ENCODE peak calls at places on chromosomes 1 and 21, in six cellular contexts. J, H, C, Y, V and R are unnamed samples. For H3K9me3, the result is how much of the 10 kb centered on the place peaks cover.

GRCh38 chr1:221611930-221612777 is 129.7 kb downstream of the DUSP10 start:
- DNase-seq in J (peak), H (peak), C (peak), Y (peak), V (peak), R (peak)

GRCh38 chr1:186435336-186435735 is 25.6 kb downstream of the PDC start:
- DNase-seq in J (peak), H (no peak), C (no peak), Y (no peak), V (no peak), R (no peak)

GRCh38 chr21:42299324-42300044 is 15.7 kb downstream of the TFF3 start:
- DNase-seq in J (no peak), H (no peak), C (no peak), Y (no peak), V (no peak), R (no peak)

GRCh38 chr1:230825061-230825803 is 43.1 kb downstream of the C1orf198 start:
- DNase-seq in J (peak), H (peak), C (peak), Y (peak), V (no peak), R (peak)

GRCh38 chr21:44657635-44658183 is at the start of gene KRTAP12-3:
- DNase-seq in J (no peak), H (no peak), C (no peak), Y (no peak), V (peak), R (no peak)

GRCh38 chr21:38945536-38946245 is 140.0 kb downstream of the ETS2 start:
- DNase-seq in J (no peak), H (peak), C (no peak), Y (peak), V (peak), R (no peak)

GRCh38 chr1:27349784-27350672 is 8.2 kb downstream of the SYTL1 start:
- DNase-seq in J (peak), H (peak), C (peak), Y (peak), V (peak), R (no peak)

GRCh38 chr1:11518791-11519628 is 40.1 kb downstream of the DISP3 start:
- DNase-seq in J (no peak), H (no peak), C (no peak), Y (no peak), V (peak), R (no peak)

GRCh38 chr1:17016317-17016661 is 4.6 kb upstream of the ATP13A2 start:
- DNase-seq in J (peak), H (no peak), C (no peak), Y (peak), V (no peak), R (no peak)

GRCh38 chr1:43284065-43284464 is 1.3 kb downstream of the C1orf210 start:
- DNase-seq in J (no peak), H (no peak), C (no peak), Y (no peak), V (no peak), R (no peak)

GRCh38 chr1:157288006-157288405 is 149.8 kb upstream of the ETV3 start:
- DNase-seq in J (no peak), H (no peak), C (no peak), Y (no peak), V (no peak), R (no peak)

GRCh38 chr1:211920141-211920572 is 89.6 kb upstream of the LPGAT1 start:
- DNase-seq in J (peak), H (no peak), C (no peak), Y (peak), V (no peak), R (no peak)

GRCh38 chr1:1360511-1361169 is 2.3 kb upstream of the MXRA8 start:
- DNase-seq in J (peak), H (peak), C (peak), Y (peak), V (no peak), R (peak)

GRCh38 chr1:2451744-2452582 is 24.1 kb upstream of the PLCH2 start:
- DNase-seq in J (peak), H (peak), C (peak), Y (peak), V (no peak), R (peak)

GRCh38 chr1:101311146-101311892 is 74.5 kb downstream of the S1PR1 start:
- DNase-seq in J (no peak), H (no peak), C (no peak), Y (no peak), V (no peak), R (no peak)

GRCh38 chr1:188228623-188229022 is 1399.9 kb downstream of the PLA2G4A start:
- DNase-seq in J (no peak), H (no peak), C (no peak), Y (peak), V (no peak), R (no peak)

GRCh38 chr1:204041232-204041767 is 31.6 kb upstream of the SOX13 start:
- DNase-seq in J (peak), H (no peak), C (no peak), Y (no peak), V (no peak), R (no peak)

GRCh38 chr1:205301220-205301821 is 20.2 kb downstream of the NUAK2 start:
- DNase-seq in J (peak), H (peak), C (peak), Y (peak), V (peak), R (no peak)

GRCh38 chr1:41695118-41695517 is 210.6 kb upstream of the EDN2 start:
- DNase-seq in J (peak), H (no peak), C (no peak), Y (no peak), V (no peak), R (no peak)

GRCh38 chr1:154747841-154748766 is 122.0 kb downstream of the KCNN3 start:
- DNase-seq in J (peak), H (no peak), C (peak), Y (peak), V (peak), R (no peak)

GRCh38 chr1:91884459-91885290 is 1.3 kb downstream of the TGFBR3 start:
- DNase-seq in J (peak), H (peak), C (peak), Y (peak), V (peak), R (no peak)

GRCh38 chr1:39243302-39243701 is 38.8 kb downstream of the MACF1 start:
- DNase-seq in J (no peak), H (no peak), C (no peak), Y (no peak), V (no peak), R (no peak)

GRCh38 chr1:189662190-189662589 is 815.5 kb downstream of the BRINP3 start:
- DNase-seq in J (no peak), H (no peak), C (no peak), Y (no peak), V (no peak), R (no peak)

GRCh38 chr1:225736651-225737097 is 41.0 kb upstream of the SRP9 start:
- DNase-seq in J (peak), H (no peak), C (no peak), Y (peak), V (no peak), R (no peak)

GRCh38 chr1:214514032-214514818 is 37.2 kb downstream of the PTPN14 start:
- DNase-seq in J (peak), H (no peak), C (no peak), Y (peak), V (no peak), R (no peak)

GRCh38 chr21:17370263-17370662 is 142.6 kb upstream of the CXADR start:
- DNase-seq in J (no peak), H (no peak), C (peak), Y (no peak), V (no peak), R (no peak)

GRCh38 chr1:14599173-14599754 is 779 bp downstream of the KAZN start:
- DNase-seq in J (peak), H (no peak), C (peak), Y (no peak), V (no peak), R (no peak)

GRCh38 chr1:67831850-67832513 is 1.3 kb downstream of the GNG12 start:
- DNase-seq in J (peak), H (peak), C (peak), Y (peak), V (peak), R (no peak)

GRCh38 chr1:244214009-244214967 is 163.2 kb downstream of the ZBTB18 start:
- DNase-seq in J (no peak), H (peak), C (peak), Y (peak), V (no peak), R (no peak)

GRCh38 chr1:164937297-164937696 is 378.3 kb downstream of the PBX1 start:
- DNase-seq in J (no peak), H (no peak), C (no peak), Y (no peak), V (no peak), R (no peak)

GRCh38 chr1:183106166-183106565 is 79.9 kb upstream of the LAMC2 start:
- DNase-seq in J (no peak), H (no peak), C (no peak), Y (peak), V (no peak), R (no peak)

GRCh38 chr1:233005703-233006102 is 55.3 kb downstream of the NTPCR start:
- DNase-seq in J (peak), H (peak), C (no peak), Y (no peak), V (no peak), R (no peak)

GRCh38 chr1:235703516-235703915 is 53.9 kb upstream of the GNG4 start:
- DNase-seq in J (peak), H (peak), C (no peak), Y (peak), V (no peak), R (peak)

GRCh38 chr1:225554216-225554812 is 98.6 kb downstream of the ENAH start:
- DNase-seq in J (peak), H (peak), C (peak), Y (peak), V (no peak), R (no peak)

GRCh38 chr1:31507221-31507620 is 69.1 kb upstream of the TINAGL1 start:
- DNase-seq in J (no peak), H (no peak), C (no peak), Y (no peak), V (no peak), R (no peak)

GRCh38 chr1:225143001-225143400 is 213.5 kb downstream of the DNAH14 start:
- DNase-seq in J (no peak), H (no peak), C (no peak), Y (no peak), V (no peak), R (no peak)

GRCh38 chr1:24489674-24490073 is 13.0 kb upstream of the RCAN3 start:
- DNase-seq in J (no peak), H (no peak), C (no peak), Y (no peak), V (no peak), R (no peak)

GRCh38 chr1:243227596-243227995 is 27.5 kb downstream of the CEP170 start:
- DNase-seq in J (no peak), H (no peak), C (no peak), Y (no peak), V (no peak), R (no peak)

GRCh38 chr1:192086643-192087042 is 71.6 kb upstream of the RGS18 start:
- DNase-seq in J (no peak), H (no peak), C (peak), Y (no peak), V (no peak), R (no peak)

GRCh38 chr1:114479134-114479533 is 31.9 kb downstream of the TRIM33 start:
- DNase-seq in J (no peak), H (no peak), C (no peak), Y (no peak), V (no peak), R (no peak)

GRCh38 chr1:114485286-114485685 is 25.7 kb downstream of the TRIM33 start:
- DNase-seq in J (peak), H (no peak), C (no peak), Y (peak), V (no peak), R (no peak)

GRCh38 chr1:114482585-114482984 is 28.4 kb downstream of the TRIM33 start:
- DNase-seq in J (no peak), H (no peak), C (no peak), Y (no peak), V (no peak), R (no peak)
- H3K9me3 ChIP-seq in J (under half), H (under half), C (under half), Y (under half), V (under half), R (under half)

DNA sequence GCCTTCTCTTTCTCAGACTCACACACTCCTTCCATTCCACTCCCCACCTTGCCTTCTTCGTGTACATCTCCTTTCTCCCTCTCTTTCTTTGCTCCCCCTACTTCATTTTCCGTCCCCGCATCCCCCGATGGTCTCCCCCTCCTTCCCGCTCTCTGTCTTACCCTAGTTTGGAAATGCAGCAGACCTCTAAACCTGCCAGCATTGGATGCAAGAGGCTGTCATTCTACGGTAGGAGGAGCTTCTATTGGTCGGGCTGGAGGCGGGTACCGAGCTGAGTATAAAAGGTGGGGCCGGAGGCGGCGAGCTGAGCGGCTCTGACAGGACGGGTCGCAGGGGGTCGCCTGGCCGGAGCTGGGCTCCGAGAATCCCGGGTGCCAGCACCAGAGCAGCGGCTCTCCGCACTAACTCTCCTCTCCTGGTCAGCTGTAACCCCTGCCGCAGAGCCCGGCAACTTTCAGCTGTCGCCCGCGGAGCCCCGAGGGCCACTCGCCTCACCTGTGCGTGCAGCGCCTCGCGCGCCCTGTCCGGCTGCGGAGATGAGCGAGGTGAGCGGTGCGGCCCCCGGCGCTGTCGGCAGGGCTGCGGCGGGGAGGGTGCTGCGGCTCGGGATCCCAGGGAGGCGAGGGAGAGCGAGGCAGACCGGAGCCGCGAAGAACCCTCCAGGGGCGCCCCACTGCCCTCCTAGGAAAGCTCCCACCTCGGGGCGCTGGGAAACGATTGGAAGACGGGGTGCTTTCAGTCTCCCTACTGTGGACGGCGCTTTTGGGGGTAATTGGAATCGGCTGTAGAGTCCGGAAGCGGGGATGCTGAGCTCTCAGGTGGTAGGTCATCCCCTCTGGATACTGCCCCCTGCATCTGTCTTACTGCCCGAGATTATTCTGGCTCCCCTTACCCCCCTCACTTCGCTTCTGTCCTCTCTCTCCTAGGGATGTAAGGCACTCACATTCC is at the start of gene PCP4L1:
- DNase-seq in J (peak), H (no peak), C (peak), Y (peak), V (peak), R (no peak)
- H3K9me3 ChIP-seq in J (under half), H (under half), C (under half), Y (under half), V (under half), R (under half)

GRCh38 chr1:174204697-174205308 is 45.5 kb downstream of the RABGAP1L start:
- DNase-seq in J (no peak), H (no peak), C (no peak), Y (no peak), V (no peak), R (no peak)
- H3K9me3 ChIP-seq in J (under half), H (under half), C (under half), Y (under half), V (under half), R (under half)

DNA sequence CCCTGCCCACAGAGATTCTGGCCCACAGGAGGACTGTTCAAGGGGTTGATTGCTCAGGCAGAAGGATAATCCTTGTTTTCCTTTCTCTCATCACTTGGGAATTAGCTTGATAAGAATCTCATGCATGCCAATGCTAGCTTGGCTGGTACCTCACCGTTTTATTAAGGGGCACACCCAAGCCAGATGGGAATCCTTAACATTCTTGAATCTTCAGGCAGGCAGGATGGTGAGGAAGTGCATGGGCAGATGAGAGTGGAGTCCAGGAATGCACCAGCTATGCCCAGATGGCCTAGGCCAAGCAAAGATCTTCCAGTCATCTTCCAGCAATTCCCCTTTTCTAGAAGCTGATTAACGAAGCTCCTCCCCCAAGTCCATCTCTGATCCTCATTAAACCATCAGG is 4.1 kb upstream of the LCE7A start:
- DNase-seq in J (peak), H (no peak), C (no peak), Y (no peak), V (no peak), R (no peak)
- H3K9me3 ChIP-seq in J (under half), H (under half), C (under half), Y (under half), V (under half), R (under half)

DNA sequence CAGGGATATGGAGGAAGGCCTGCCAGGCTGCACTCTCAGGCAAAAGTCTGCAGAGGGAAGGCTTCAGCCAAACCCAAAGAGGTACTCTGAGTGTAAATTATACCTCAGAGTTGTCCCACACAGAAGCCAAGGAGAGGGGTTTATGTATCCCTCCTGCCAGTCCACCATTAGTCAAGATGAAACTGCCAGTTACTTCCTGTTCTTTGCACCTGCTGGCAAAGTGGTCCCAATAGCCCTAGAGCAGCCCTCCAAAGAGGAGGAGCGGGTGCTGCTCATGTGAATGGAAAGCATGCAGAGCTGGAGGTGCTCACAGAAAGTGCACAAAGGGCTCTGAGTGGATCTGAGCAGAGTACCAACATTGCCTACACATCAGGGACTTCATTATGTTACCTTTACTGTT is 37.1 kb upstream of the MCOLN3 start:
- DNase-seq in J (no peak), H (no peak), C (no peak), Y (no peak), V (no peak), R (no peak)
- H3K9me3 ChIP-seq in J (under half), H (under half), C (under half), Y (under half), V (under half), R (under half)

GRCh38 chr1:229438021-229438420 is 4.1 kb upstream of the ACTA1 start:
- DNase-seq in J (no peak), H (no peak), C (no peak), Y (no peak), V (no peak), R (no peak)
- H3K9me3 ChIP-seq in J (under half), H (under half), C (under half), Y (under half), V (under half), R (under half)

GRCh38 chr21:28216976-28217523 is 775.6 kb downstream of the LTN1 start:
- DNase-seq in J (no peak), H (no peak), C (peak), Y (no peak), V (no peak), R (no peak)
- H3K9me3 ChIP-seq in J (under half), H (under half), C (under half), Y (under half), V (under half), R (under half)

GRCh38 chr1:167714098-167714850 is 7.5 kb upstream of the MPZL1 start:
- DNase-seq in J (peak), H (peak), C (peak), Y (peak), V (peak), R (no peak)

GRCh38 chr1:167717351-167717750 is 4.4 kb upstream of the MPZL1 start:
- DNase-seq in J (peak), H (no peak), C (no peak), Y (no peak), V (no peak), R (no peak)

GRCh38 chr1:167713330-167714081 is 8.3 kb upstream of the MPZL1 start:
- DNase-seq in J (no peak), H (no peak), C (peak), Y (peak), V (peak), R (no peak)

GRCh38 chr1:167715653-167716302 is 6.0 kb upstream of the MPZL1 start:
- DNase-seq in J (no peak), H (peak), C (no peak), Y (peak), V (no peak), R (no peak)

GRCh38 chr1:167714851-167715652 is 6.7 kb upstream of the MPZL1 start:
- DNase-seq in J (peak), H (peak), C (peak), Y (peak), V (peak), R (peak)
- H3K9me3 ChIP-seq in J (under half), H (under half), C (under half), Y (under half), V (under half), R (under half)

GRCh38 chr21:22813201-22813600 is 1815.0 kb downstream of the NCAM2 start:
- DNase-seq in J (no peak), H (no peak), C (no peak), Y (no peak), V (no peak), R (no peak)
- H3K9me3 ChIP-seq in J (under half), H (under half), C (under half), Y (under half), V (under half), R (under half)

GRCh38 chr1:49541096-49541752 is 482.5 kb downstream of the AGBL4 start:
- DNase-seq in J (no peak), H (no peak), C (no peak), Y (no peak), V (no peak), R (no peak)

DNA sequence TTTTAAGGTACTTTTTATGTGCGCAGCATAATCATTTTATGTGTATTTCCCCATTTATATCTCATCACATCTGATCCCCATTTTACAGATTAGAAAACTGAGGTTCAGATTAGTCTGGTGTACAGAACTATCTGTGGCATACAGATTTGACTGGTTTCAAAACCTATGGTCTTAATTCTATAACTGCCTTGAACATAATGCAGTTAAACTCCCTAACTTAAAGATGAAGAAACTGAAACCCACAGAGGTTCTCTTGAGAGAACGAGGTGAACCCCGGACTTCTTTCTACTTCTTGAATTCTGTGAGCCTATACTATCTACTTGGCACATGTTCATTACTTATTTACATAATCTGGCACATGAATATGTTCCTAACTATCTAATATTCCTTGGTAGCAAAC is 479.1 kb downstream of the AGBL4 start:
- DNase-seq in J (no peak), H (no peak), C (no peak), Y (no peak), V (no peak), R (no peak)
- H3K9me3 ChIP-seq in J (under half), H (under half), C (under half), Y (under half), V (under half), R (under half)